ENCODE peak calls at places on chromosomes 5 and 9, in seven cellular contexts. One of them, this sample, is unnamed. For H3K9me3, the result is how much of the 10 kb centered on the place peaks cover.

GRCh38 chr5:82058710-82059109 is 86.9 kb downstream of the ATG10 start:
- DNase-seq in H1: no peak
- DNase-seq in CD4-positive, alpha-beta T cell: no peak
- DNase-seq in sigmoid colon: no peak
- DNase-seq in endodermal cell: no peak
- DNase-seq in PC-9: no peak
- DNase-seq in T-helper 17 cell: no peak
- DNase-seq in this sample: no peak

GRCh38 chr5:124193371-124193789 is 553.1 kb downstream of the ZNF608 start:
- DNase-seq in H1: no peak
- DNase-seq in CD4-positive, alpha-beta T cell: no peak
- DNase-seq in sigmoid colon: no peak
- DNase-seq in endodermal cell: no peak
- DNase-seq in PC-9: no peak
- DNase-seq in T-helper 17 cell: no peak
- DNase-seq in this sample: peak

GRCh38 chr9:108445431-108446018 is 410.3 kb downstream of the ACTL7B start:
- DNase-seq in H1: no peak
- DNase-seq in CD4-positive, alpha-beta T cell: no peak
- DNase-seq in sigmoid colon: peak
- DNase-seq in endodermal cell: no peak
- DNase-seq in PC-9: no peak
- DNase-seq in T-helper 17 cell: no peak
- DNase-seq in this sample: no peak

GRCh38 chr9:106689089-106689488 is 173.9 kb upstream of the ZNF462 start:
- DNase-seq in H1: no peak
- DNase-seq in CD4-positive, alpha-beta T cell: no peak
- DNase-seq in sigmoid colon: no peak
- DNase-seq in endodermal cell: no peak
- DNase-seq in PC-9: no peak
- DNase-seq in T-helper 17 cell: no peak
- DNase-seq in this sample: no peak

GRCh38 chr9:135336722-135337490 is 142.7 kb upstream of the PPP1R26 start:
- DNase-seq in H1: no peak
- DNase-seq in CD4-positive, alpha-beta T cell: no peak
- DNase-seq in sigmoid colon: no peak
- DNase-seq in endodermal cell: peak
- DNase-seq in PC-9: no peak
- DNase-seq in T-helper 17 cell: no peak
- DNase-seq in this sample: no peak

GRCh38 chr9:69097053-69097452 is 61.5 kb downstream of the FXN start:
- DNase-seq in H1: no peak
- DNase-seq in CD4-positive, alpha-beta T cell: no peak
- DNase-seq in sigmoid colon: no peak
- DNase-seq in endodermal cell: no peak
- DNase-seq in PC-9: peak
- DNase-seq in T-helper 17 cell: no peak
- DNase-seq in this sample: no peak

GRCh38 chr5:119808474-119808873 is 179.1 kb downstream of the FAM170A start:
- DNase-seq in H1: no peak
- DNase-seq in CD4-positive, alpha-beta T cell: no peak
- DNase-seq in sigmoid colon: no peak
- DNase-seq in endodermal cell: no peak
- DNase-seq in PC-9: no peak
- DNase-seq in T-helper 17 cell: no peak
- DNase-seq in this sample: no peak

GRCh38 chr5:154118385-154118784 is 72.1 kb upstream of the GALNT10 start:
- DNase-seq in H1: no peak
- DNase-seq in CD4-positive, alpha-beta T cell: no peak
- DNase-seq in sigmoid colon: no peak
- DNase-seq in endodermal cell: peak
- DNase-seq in PC-9: no peak
- DNase-seq in T-helper 17 cell: no peak
- DNase-seq in this sample: no peak

GRCh38 chr5:173643964-173644363 is 27.5 kb upstream of the BOD1 start:
- DNase-seq in H1: no peak
- DNase-seq in CD4-positive, alpha-beta T cell: no peak
- DNase-seq in sigmoid colon: no peak
- DNase-seq in endodermal cell: peak
- DNase-seq in PC-9: no peak
- DNase-seq in T-helper 17 cell: no peak
- DNase-seq in this sample: peak

GRCh38 chr9:111078391-111079038 is 40.2 kb upstream of the LPAR1 start:
- DNase-seq in H1: no peak
- DNase-seq in CD4-positive, alpha-beta T cell: no peak
- DNase-seq in sigmoid colon: no peak
- DNase-seq in endodermal cell: no peak
- DNase-seq in PC-9: no peak
- DNase-seq in T-helper 17 cell: no peak
- DNase-seq in this sample: no peak

GRCh38 chr9:97406620-97407177 is 5.2 kb upstream of the TDRD7 start:
- DNase-seq in H1: no peak
- DNase-seq in CD4-positive, alpha-beta T cell: no peak
- DNase-seq in sigmoid colon: no peak
- DNase-seq in endodermal cell: no peak
- DNase-seq in PC-9: no peak
- DNase-seq in T-helper 17 cell: no peak
- DNase-seq in this sample: no peak

GRCh38 chr9:40909821-40910220 is 218.7 kb downstream of the FOXD4L6 start:
- DNase-seq in H1: no peak
- DNase-seq in CD4-positive, alpha-beta T cell: no peak
- DNase-seq in sigmoid colon: no peak
- DNase-seq in endodermal cell: no peak
- DNase-seq in PC-9: no peak
- DNase-seq in T-helper 17 cell: no peak
- DNase-seq in this sample: no peak
- H3K9me3 ChIP-seq in H1: half or more
- H3K9me3 ChIP-seq in CD4-positive, alpha-beta T cell: half or more
- H3K9me3 ChIP-seq in sigmoid colon: half or more
- H3K9me3 ChIP-seq in endodermal cell: half or more
- H3K9me3 ChIP-seq in PC-9: under half
- H3K9me3 ChIP-seq in T-helper 17 cell: half or more
- H3K9me3 ChIP-seq in this sample: under half

GRCh38 chr5:158573829-158574228 is 525.9 kb downstream of the EBF1 start:
- DNase-seq in H1: no peak
- DNase-seq in CD4-positive, alpha-beta T cell: no peak
- DNase-seq in sigmoid colon: no peak
- DNase-seq in endodermal cell: no peak
- DNase-seq in PC-9: no peak
- DNase-seq in T-helper 17 cell: no peak
- DNase-seq in this sample: no peak
- H3K9me3 ChIP-seq in H1: under half
- H3K9me3 ChIP-seq in CD4-positive, alpha-beta T cell: under half
- H3K9me3 ChIP-seq in sigmoid colon: under half
- H3K9me3 ChIP-seq in endodermal cell: under half
- H3K9me3 ChIP-seq in PC-9: under half
- H3K9me3 ChIP-seq in T-helper 17 cell: under half
- H3K9me3 ChIP-seq in this sample: under half

GRCh38 chr5:10352404-10353240 is 873 bp upstream of the MARCHF6 start:
- DNase-seq in H1: no peak
- DNase-seq in CD4-positive, alpha-beta T cell: no peak
- DNase-seq in sigmoid colon: no peak
- DNase-seq in endodermal cell: no peak
- DNase-seq in PC-9: no peak
- DNase-seq in T-helper 17 cell: no peak
- DNase-seq in this sample: peak

GRCh38 chr5:10354048-10354872 is 765 bp downstream of the MARCHF6 start:
- DNase-seq in H1: no peak
- DNase-seq in CD4-positive, alpha-beta T cell: peak
- DNase-seq in sigmoid colon: peak
- DNase-seq in endodermal cell: peak
- DNase-seq in PC-9: peak
- DNase-seq in T-helper 17 cell: peak
- DNase-seq in this sample: no peak

GRCh38 chr5:10353241-10354047 is at the start of gene MARCHF6:
- DNase-seq in H1: peak
- DNase-seq in CD4-positive, alpha-beta T cell: peak
- DNase-seq in sigmoid colon: peak
- DNase-seq in endodermal cell: peak
- DNase-seq in PC-9: peak
- DNase-seq in T-helper 17 cell: peak
- DNase-seq in this sample: peak

GRCh38 chr5:10351199-10351881 is 2.2 kb upstream of the MARCHF6 start:
- DNase-seq in H1: no peak
- DNase-seq in CD4-positive, alpha-beta T cell: no peak
- DNase-seq in sigmoid colon: no peak
- DNase-seq in endodermal cell: peak
- DNase-seq in PC-9: peak
- DNase-seq in T-helper 17 cell: no peak
- DNase-seq in this sample: no peak

GRCh38 chr5:10351882-10352395 is 1.6 kb upstream of the MARCHF6 start:
- DNase-seq in H1: no peak
- DNase-seq in CD4-positive, alpha-beta T cell: no peak
- DNase-seq in sigmoid colon: no peak
- DNase-seq in endodermal cell: peak
- DNase-seq in PC-9: no peak
- DNase-seq in T-helper 17 cell: no peak
- DNase-seq in this sample: no peak
- H3K9me3 ChIP-seq in H1: under half
- H3K9me3 ChIP-seq in CD4-positive, alpha-beta T cell: under half
- H3K9me3 ChIP-seq in sigmoid colon: under half
- H3K9me3 ChIP-seq in endodermal cell: under half
- H3K9me3 ChIP-seq in PC-9: under half
- H3K9me3 ChIP-seq in T-helper 17 cell: under half
- H3K9me3 ChIP-seq in this sample: under half

GRCh38 chr5:165881259-165881658 is 2375.8 kb downstream of the MAT2B start:
- DNase-seq in H1: no peak
- DNase-seq in CD4-positive, alpha-beta T cell: no peak
- DNase-seq in sigmoid colon: no peak
- DNase-seq in endodermal cell: no peak
- DNase-seq in PC-9: no peak
- DNase-seq in T-helper 17 cell: no peak
- DNase-seq in this sample: peak
- H3K9me3 ChIP-seq in H1: under half
- H3K9me3 ChIP-seq in CD4-positive, alpha-beta T cell: under half
- H3K9me3 ChIP-seq in sigmoid colon: under half
- H3K9me3 ChIP-seq in endodermal cell: under half
- H3K9me3 ChIP-seq in PC-9: under half
- H3K9me3 ChIP-seq in T-helper 17 cell: under half
- H3K9me3 ChIP-seq in this sample: under half

GRCh38 chr9:65405253-65405652 is 120.2 kb upstream of the FOXD4L5 start:
- DNase-seq in H1: no peak
- DNase-seq in CD4-positive, alpha-beta T cell: no peak
- DNase-seq in sigmoid colon: no peak
- DNase-seq in endodermal cell: no peak
- DNase-seq in PC-9: no peak
- DNase-seq in T-helper 17 cell: no peak
- DNase-seq in this sample: no peak

GRCh38 chr9:65403721-65404120 is 118.7 kb upstream of the FOXD4L5 start:
- DNase-seq in H1: no peak
- DNase-seq in CD4-positive, alpha-beta T cell: no peak
- DNase-seq in sigmoid colon: peak
- DNase-seq in endodermal cell: no peak
- DNase-seq in PC-9: no peak
- DNase-seq in T-helper 17 cell: no peak
- DNase-seq in this sample: no peak

GRCh38 chr9:65404232-65405006 is 119.4 kb upstream of the FOXD4L5 start:
- DNase-seq in H1: no peak
- DNase-seq in CD4-positive, alpha-beta T cell: no peak
- DNase-seq in sigmoid colon: peak
- DNase-seq in endodermal cell: no peak
- DNase-seq in PC-9: no peak
- DNase-seq in T-helper 17 cell: no peak
- DNase-seq in this sample: no peak

DNA sequence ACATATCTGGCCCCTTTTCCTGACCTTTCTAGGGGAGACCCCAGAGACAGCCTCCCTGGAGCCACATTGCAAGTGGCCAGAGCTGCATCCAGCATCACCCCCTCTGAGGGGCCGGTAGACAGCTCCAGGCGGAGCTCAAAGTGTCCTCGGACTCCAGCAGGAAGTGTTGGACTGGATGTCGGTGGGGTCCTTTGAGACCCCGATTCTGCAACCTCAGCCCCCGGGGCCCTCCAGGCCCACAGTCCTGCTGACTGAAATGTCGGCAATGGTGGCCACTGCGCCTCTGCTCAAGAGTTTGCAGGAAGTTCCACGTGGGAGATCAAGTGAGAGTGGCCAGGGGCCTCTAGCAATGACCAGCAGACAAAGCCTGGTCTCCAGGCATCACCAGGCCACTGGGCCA is 115.9 kb upstream of the FOXD4L5 start:
- DNase-seq in H1: no peak
- DNase-seq in CD4-positive, alpha-beta T cell: no peak
- DNase-seq in sigmoid colon: peak
- DNase-seq in endodermal cell: no peak
- DNase-seq in PC-9: no peak
- DNase-seq in T-helper 17 cell: no peak
- DNase-seq in this sample: no peak
- H3K9me3 ChIP-seq in H1: under half
- H3K9me3 ChIP-seq in CD4-positive, alpha-beta T cell: under half
- H3K9me3 ChIP-seq in sigmoid colon: under half
- H3K9me3 ChIP-seq in endodermal cell: under half
- H3K9me3 ChIP-seq in PC-9: under half
- H3K9me3 ChIP-seq in T-helper 17 cell: under half
- H3K9me3 ChIP-seq in this sample: under half

GRCh38 chr9:131349522-131349880 is 44.4 kb upstream of the PRRC2B start:
- DNase-seq in H1: no peak
- DNase-seq in CD4-positive, alpha-beta T cell: no peak
- DNase-seq in sigmoid colon: no peak
- DNase-seq in endodermal cell: peak
- DNase-seq in PC-9: no peak
- DNase-seq in T-helper 17 cell: no peak
- DNase-seq in this sample: no peak
- H3K9me3 ChIP-seq in H1: under half
- H3K9me3 ChIP-seq in CD4-positive, alpha-beta T cell: under half
- H3K9me3 ChIP-seq in sigmoid colon: under half
- H3K9me3 ChIP-seq in endodermal cell: under half
- H3K9me3 ChIP-seq in PC-9: under half
- H3K9me3 ChIP-seq in T-helper 17 cell: under half
- H3K9me3 ChIP-seq in this sample: under half

This sample was measured in SK-N-SH.